ENCODE peak calls at places on chromosomes 3 and 15, in seven cellular contexts. Q is H9, F is glutamatergic neuron, O is kidney epithelial cell, W is cardiac muscle cell, Z is lower lobe of right lung, S is B cell. K is an unnamed sample.

GRCh38 chr3:193960485-193961172 is 175.3 kb upstream of the HES1 start:
- DNase-seq in Q (no peak), F (no peak), O (peak), W (no peak), Z (no peak), S (no peak), K (no peak)

GRCh38 chr15:47415539-47415971 is 301.8 kb upstream of the SEMA6D start:
- DNase-seq in Q (no peak), F (no peak), O (no peak), W (no peak), Z (no peak), S (no peak), K (no peak)

GRCh38 chr15:29322407-29322806 is 52.8 kb upstream of the NSMCE3 start:
- DNase-seq in Q (no peak), F (no peak), O (no peak), W (peak), Z (no peak), S (no peak), K (no peak)

GRCh38 chr3:23390446-23390845 is 187.3 kb downstream of the UBE2E2 start:
- DNase-seq in Q (no peak), F (no peak), O (no peak), W (no peak), Z (no peak), S (no peak), K (no peak)

GRCh38 chr15:94026458-94026967 is 204.8 kb upstream of the MCTP2 start:
- DNase-seq in Q (no peak), F (no peak), O (peak), W (no peak), Z (no peak), S (no peak), K (no peak)

GRCh38 chr3:120177907-120178306 is 83.7 kb upstream of the GSK3B start:
- DNase-seq in Q (peak), F (no peak), O (no peak), W (no peak), Z (no peak), S (no peak), K (no peak)

GRCh38 chr3:187778726-187779125 is 33.5 kb upstream of the BCL6 start:
- DNase-seq in Q (no peak), F (no peak), O (no peak), W (no peak), Z (no peak), S (no peak), K (no peak)

GRCh38 chr15:34693053-34693744 is 61.6 kb downstream of the GJD2 start:
- DNase-seq in Q (no peak), F (no peak), O (no peak), W (no peak), Z (no peak), S (no peak), K (no peak)

GRCh38 chr3:54565956-54566355 is 361.9 kb downstream of the LRTM1 start:
- DNase-seq in Q (no peak), F (no peak), O (no peak), W (no peak), Z (no peak), S (no peak), K (peak)

GRCh38 chr3:58333206-58334012 is 717 bp downstream of the PXK start:
- DNase-seq in Q (peak), F (peak), O (no peak), W (peak), Z (peak), S (peak), K (no peak)

GRCh38 chr3:134352031-134352671 is 22.1 kb downstream of the AMOTL2 start:
- DNase-seq in Q (no peak), F (no peak), O (no peak), W (no peak), Z (no peak), S (no peak), K (no peak)

GRCh38 chr15:78308422-78309021 is 9.1 kb upstream of the SKIC8 start:
- DNase-seq in Q (peak), F (peak), O (no peak), W (peak), Z (peak), S (peak), K (peak)

GRCh38 chr15:82970078-82970686 is 15.8 kb upstream of the RAMAC start:
- DNase-seq in Q (no peak), F (no peak), O (no peak), W (no peak), Z (no peak), S (no peak), K (no peak)

GRCh38 chr3:77038928-77039605 is 832 bp upstream of the ROBO2 start:
- DNase-seq in Q (peak), F (peak), O (no peak), W (peak), Z (no peak), S (no peak), K (no peak)

GRCh38 chr3:138082085-138082991 is 33.1 kb downstream of the DZIP1L start:
- DNase-seq in Q (no peak), F (no peak), O (peak), W (no peak), Z (no peak), S (no peak), K (no peak)

GRCh38 chr15:77526582-77527163 is 106.0 kb downstream of the HMG20A start:
- DNase-seq in Q (no peak), F (no peak), O (no peak), W (no peak), Z (no peak), S (no peak), K (no peak)

GRCh38 chr3:8667429-8668091 is 23.0 kb upstream of the SSUH2 start:
- DNase-seq in Q (no peak), F (no peak), O (no peak), W (no peak), Z (no peak), S (no peak), K (no peak)

GRCh38 chr3:8665407-8665896 is 20.9 kb upstream of the SSUH2 start:
- DNase-seq in Q (no peak), F (no peak), O (no peak), W (no peak), Z (no peak), S (no peak), K (no peak)

GRCh38 chr3:8668216-8668615 is 23.6 kb upstream of the SSUH2 start:
- DNase-seq in Q (no peak), F (no peak), O (no peak), W (no peak), Z (no peak), S (no peak), K (no peak)

GRCh38 chr3:8673083-8673737 is 28.6 kb upstream of the SSUH2 start:
- DNase-seq in Q (no peak), F (no peak), O (no peak), W (no peak), Z (no peak), S (no peak), K (no peak)

DNA sequence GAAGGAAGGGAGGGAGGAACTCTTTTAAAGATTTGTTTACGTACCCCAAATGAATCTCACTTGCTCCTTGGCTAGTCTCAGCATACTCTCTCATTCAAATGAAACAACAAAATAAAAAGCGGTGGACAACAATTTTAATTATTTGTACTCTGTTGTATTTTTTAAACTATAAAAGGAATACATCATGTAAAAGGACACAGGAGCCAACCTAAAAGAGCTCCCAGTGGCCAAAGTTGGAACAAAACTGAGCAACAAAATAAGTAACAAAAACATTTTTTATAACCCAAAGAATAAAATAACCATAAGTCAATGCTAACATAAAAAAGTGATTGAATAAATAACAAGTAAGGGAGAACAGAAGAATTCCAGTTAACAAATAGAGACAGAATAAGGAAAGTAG is 24.4 kb upstream of the SSUH2 start:
- DNase-seq in Q (no peak), F (no peak), O (no peak), W (no peak), Z (no peak), S (no peak), K (no peak)
- TF ChIP-seq CTCF in Q (no peak), F (no peak), O (no peak), W (no peak), Z (no peak), S (no peak), K (no peak)

GRCh38 chr15:50180578-50180977 is 1.4 kb upstream of the SLC27A2 start:
- DNase-seq in Q (no peak), F (no peak), O (no peak), W (no peak), Z (no peak), S (no peak), K (no peak)

GRCh38 chr15:50183112-50183794 is 1.3 kb downstream of the SLC27A2 start:
- DNase-seq in Q (no peak), F (no peak), O (no peak), W (peak), Z (no peak), S (no peak), K (no peak)

GRCh38 chr15:50182233-50183013 is 427 bp downstream of the SLC27A2 start:
- DNase-seq in Q (peak), F (peak), O (no peak), W (peak), Z (peak), S (peak), K (no peak)

GRCh38 chr15:50181206-50181982 is 602 bp upstream of the SLC27A2 start:
- DNase-seq in Q (peak), F (peak), O (no peak), W (no peak), Z (no peak), S (no peak), K (no peak)

DNA sequence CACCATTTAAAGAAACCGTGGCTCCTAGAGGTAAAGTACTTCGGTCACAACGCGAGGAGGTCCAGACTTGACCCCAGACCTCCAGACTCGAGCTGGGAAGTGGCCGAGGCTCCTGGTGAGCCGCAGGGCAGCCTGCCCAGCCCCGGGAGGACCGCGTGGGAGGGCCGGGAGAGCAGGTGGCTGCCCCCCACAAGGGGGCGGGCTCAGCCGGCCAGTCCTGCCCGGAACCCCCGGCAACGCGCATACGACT is at the start of gene SLC27A2:
- DNase-seq in Q (peak), F (no peak), O (no peak), W (no peak), Z (peak), S (no peak), K (no peak)
- TF ChIP-seq CTCF in Q (peak), F (peak), O (peak), W (peak), Z (peak), S (peak), K (peak)

GRCh38 chr3:87041191-87041590 is 50.2 kb upstream of the VGLL3 start:
- DNase-seq in Q (no peak), F (no peak), O (no peak), W (no peak), Z (no peak), S (no peak), K (no peak)
- TF ChIP-seq CTCF in Q (no peak), F (no peak), O (no peak), W (no peak), Z (no peak), S (no peak), K (no peak)

DNA sequence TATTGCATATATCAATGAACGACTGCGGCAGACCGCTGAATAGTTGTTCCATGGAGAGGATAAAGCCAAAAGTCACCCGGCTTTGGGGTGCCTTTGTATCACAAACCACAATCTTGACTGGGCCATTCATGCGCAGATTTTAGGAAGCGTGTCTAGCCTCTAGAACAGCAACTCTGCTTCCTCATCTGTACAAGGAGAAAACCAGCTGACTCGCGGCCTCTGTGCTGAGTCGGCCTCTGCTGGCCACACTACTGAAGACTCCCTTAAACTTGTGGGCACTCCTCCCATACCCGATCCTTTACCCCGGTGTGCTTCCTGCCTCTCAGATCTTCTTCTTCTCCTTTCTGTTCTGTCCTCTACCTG is 872 bp downstream of the DLEC1 start:
- DNase-seq in Q (peak), F (no peak), O (no peak), W (no peak), Z (peak), S (peak), K (no peak)
- TF ChIP-seq CTCF in Q (no peak), F (no peak), O (peak), W (peak), Z (peak), S (peak), K (peak)

DNA sequence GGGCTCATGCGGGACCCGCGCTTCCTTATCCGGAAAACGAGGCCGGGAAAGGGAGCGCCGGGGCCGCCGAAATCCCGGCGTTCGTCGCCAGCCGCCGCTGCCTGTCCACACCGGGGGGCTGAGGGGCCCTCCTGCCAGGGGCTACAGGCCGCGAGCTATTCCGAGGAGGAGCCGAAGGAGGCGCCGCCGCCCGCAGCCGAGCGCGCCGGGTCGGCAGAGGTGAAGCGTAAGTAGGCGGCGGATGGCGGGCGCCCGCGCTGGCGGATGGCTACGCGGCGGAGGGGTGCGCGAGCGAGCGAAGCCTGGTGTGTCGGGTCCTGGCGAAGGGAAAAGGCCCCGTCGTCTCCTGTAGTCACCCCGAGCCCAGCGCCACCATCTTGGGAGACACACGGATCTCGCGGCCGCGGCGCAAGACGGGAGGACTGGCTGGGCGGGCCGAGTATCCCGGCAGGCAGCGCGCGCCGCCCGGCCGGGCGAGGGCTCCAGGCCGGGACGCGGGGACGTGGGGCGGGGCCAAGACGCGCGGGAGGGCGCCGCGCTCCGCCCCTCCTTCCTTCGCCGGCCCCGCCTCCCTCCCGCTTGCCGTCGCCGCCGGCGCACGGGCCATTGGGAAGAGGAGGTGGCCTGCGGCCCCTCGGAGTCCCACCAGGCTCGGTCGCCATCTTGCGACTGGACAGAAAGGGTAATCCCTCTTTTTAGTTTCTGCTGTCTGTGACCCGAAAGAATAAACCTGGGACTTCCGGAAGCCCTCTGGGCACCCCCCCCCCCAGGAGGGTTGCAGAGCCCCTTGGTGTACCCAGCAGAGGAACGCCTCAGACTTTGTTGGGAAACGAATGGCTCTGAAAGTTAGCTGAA is at the start of gene UBE3A:
- DNase-seq in Q (peak), F (peak), O (peak), W (peak), Z (peak), S (peak), K (peak)
- TF ChIP-seq CTCF in Q (peak), F (no peak), O (peak), W (peak), Z (no peak), S (peak), K (peak)

GRCh38 chr3:159766563-159767185 is 222.0 kb upstream of the IL12A start:
- DNase-seq in Q (peak), F (no peak), O (no peak), W (peak), Z (no peak), S (no peak), K (no peak)
- TF ChIP-seq CTCF in Q (peak), F (peak), O (peak), W (peak), Z (peak), S (no peak), K (peak)